ENCODE peak calls at places on chromosomes 1 and 21, in five cellular contexts. S is PC-9, Z is AG10803, A is brain microvascular endothelial cell, B is HCT116. K is an unnamed sample.

GRCh38 chr1:165650981-165651625 is 20.1 kb downstream of the MGST3 start:
- DNase-seq in S (no peak), Z (no peak), A (no peak), B (no peak), K (no peak)

GRCh38 chr1:8423134-8423701 is 105.3 kb downstream of the SLC45A1 start:
- DNase-seq in S (no peak), Z (no peak), A (peak), B (no peak), K (no peak)

GRCh38 chr1:204225841-204226745 is 12.3 kb upstream of the GOLT1A start:
- DNase-seq in S (peak), Z (peak), A (no peak), B (no peak), K (no peak)

GRCh38 chr21:45041351-45041805 is 33.0 kb upstream of the ADARB1 start:
- DNase-seq in S (no peak), Z (peak), A (peak), B (no peak), K (peak)

GRCh38 chr1:154349121-154349520 is 23.8 kb downstream of the ATP8B2 start:
- DNase-seq in S (no peak), Z (no peak), A (no peak), B (no peak), K (no peak)

GRCh38 chr21:42317341-42317741 is 2.1 kb upstream of the TFF3 start:
- DNase-seq in S (no peak), Z (no peak), A (no peak), B (no peak), K (no peak)

GRCh38 chr1:28740118-28740517 is 3.4 kb downstream of the YTHDF2 start:
- DNase-seq in S (no peak), Z (no peak), A (no peak), B (no peak), K (no peak)

GRCh38 chr1:220924331-220924730 is 45.1 kb downstream of the HLX start:
- DNase-seq in S (no peak), Z (no peak), A (no peak), B (no peak), K (no peak)

GRCh38 chr21:43865471-43866181 is 603 bp downstream of the AGPAT3 start:
- DNase-seq in S (no peak), Z (peak), A (no peak), B (no peak), K (peak)

GRCh38 chr1:236156512-236157208 is 14.3 kb downstream of the GPR137B start:
- DNase-seq in S (no peak), Z (no peak), A (no peak), B (no peak), K (no peak)

GRCh38 chr1:156232222-156232621 is 9.8 kb upstream of the BGLAP start:
- DNase-seq in S (no peak), Z (no peak), A (no peak), B (no peak), K (no peak)

GRCh38 chr21:46099476-46099875 is 1.6 kb downstream of the COL6A2 start:
- DNase-seq in S (no peak), Z (peak), A (no peak), B (no peak), K (no peak)

GRCh38 chr1:66540434-66541032 is 6.6 kb downstream of the SGIP1 start:
- DNase-seq in S (peak), Z (peak), A (peak), B (no peak), K (no peak)

GRCh38 chr1:59505596-59506028 is 208.7 kb downstream of the FGGY start:
- DNase-seq in S (no peak), Z (peak), A (no peak), B (no peak), K (no peak)

GRCh38 chr1:18749569-18749968 is 109.9 kb downstream of the TAS1R2 start:
- DNase-seq in S (no peak), Z (no peak), A (no peak), B (no peak), K (no peak)

GRCh38 chr1:21855257-21856096 is 43.4 kb downstream of the LDLRAD2 start:
- DNase-seq in S (no peak), Z (no peak), A (no peak), B (no peak), K (no peak)

GRCh38 chr1:907611-908451 is 15.9 kb upstream of the SAMD11 start:
- DNase-seq in S (no peak), Z (no peak), A (no peak), B (no peak), K (peak)

GRCh38 chr1:3672971-3673361 is 20.6 kb downstream of the TP73 start:
- DNase-seq in S (peak), Z (no peak), A (no peak), B (no peak), K (no peak)

GRCh38 chr1:59105548-59106507 is 191.1 kb upstream of the FGGY start:
- DNase-seq in S (no peak), Z (no peak), A (no peak), B (no peak), K (no peak)

GRCh38 chr1:198373376-198373775 is 167.1 kb downstream of the ATP6V1G3 start:
- DNase-seq in S (no peak), Z (peak), A (peak), B (no peak), K (no peak)

GRCh38 chr21:19767546-19767945 is 1230.7 kb upstream of the NCAM2 start:
- DNase-seq in S (no peak), Z (no peak), A (no peak), B (no peak), K (no peak)

DNA sequence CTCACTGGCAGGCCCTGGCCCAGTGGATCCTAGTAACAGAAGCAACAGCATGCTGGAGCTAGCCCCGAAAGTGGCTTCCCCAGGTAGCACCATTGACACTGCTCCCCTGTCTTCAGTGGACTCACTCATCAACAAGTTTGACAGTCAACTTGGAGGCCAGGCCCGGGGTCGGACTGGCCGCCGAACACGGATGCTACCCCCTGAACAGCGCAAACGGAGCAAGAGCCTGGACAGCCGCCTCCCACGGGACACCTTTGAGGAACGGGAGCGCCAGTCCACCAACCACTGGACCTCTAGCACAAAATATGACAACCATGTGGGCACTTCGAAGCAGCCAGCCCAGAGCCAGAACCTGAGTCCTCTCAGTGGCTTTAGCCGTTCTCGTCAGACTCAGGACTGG is 7.7 kb downstream of the CGN start:
- DNase-seq in S (no peak), Z (no peak), A (no peak), B (no peak), K (no peak)
- TF ChIP-seq CTCF in S (no peak), Z (no peak), A (no peak), B (no peak), K (no peak)

DNA sequence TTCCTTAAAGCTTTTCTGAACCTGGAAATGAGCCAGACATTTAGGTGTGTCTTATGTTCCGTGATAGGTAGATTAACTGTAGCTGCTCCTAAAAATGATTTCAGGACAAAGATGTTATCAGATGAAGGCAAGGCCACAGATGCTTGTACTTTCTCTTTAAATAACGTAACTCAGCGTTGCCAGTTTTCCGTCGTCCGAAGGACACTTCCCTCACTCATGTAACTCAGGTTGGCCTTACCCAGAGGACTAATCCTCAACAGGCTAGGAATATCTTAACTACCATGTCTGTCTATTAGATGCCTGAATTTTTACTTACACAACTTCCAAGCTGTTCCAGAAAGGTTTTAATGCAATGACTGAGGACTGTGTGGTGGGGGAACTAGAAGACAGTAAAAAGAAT is 35.4 kb upstream of the FAM89A start:
- DNase-seq in S (no peak), Z (no peak), A (no peak), B (no peak), K (no peak)
- TF ChIP-seq CTCF in S (no peak), Z (no peak), A (no peak), B (no peak), K (no peak)

GRCh38 chr1:73452522-73452921 is 745.5 kb downstream of the LRRIQ3 start:
- DNase-seq in S (no peak), Z (no peak), A (no peak), B (no peak), K (no peak)
- TF ChIP-seq CTCF in S (peak), Z (no peak), A (no peak), B (no peak), K (no peak)

GRCh38 chr1:117967472-117967871 is 37.9 kb downstream of the WDR3 start:
- DNase-seq in S (no peak), Z (peak), A (peak), B (no peak), K (peak)
- TF ChIP-seq CTCF in S (peak), Z (peak), A (peak), B (no peak), K (peak)

DNA sequence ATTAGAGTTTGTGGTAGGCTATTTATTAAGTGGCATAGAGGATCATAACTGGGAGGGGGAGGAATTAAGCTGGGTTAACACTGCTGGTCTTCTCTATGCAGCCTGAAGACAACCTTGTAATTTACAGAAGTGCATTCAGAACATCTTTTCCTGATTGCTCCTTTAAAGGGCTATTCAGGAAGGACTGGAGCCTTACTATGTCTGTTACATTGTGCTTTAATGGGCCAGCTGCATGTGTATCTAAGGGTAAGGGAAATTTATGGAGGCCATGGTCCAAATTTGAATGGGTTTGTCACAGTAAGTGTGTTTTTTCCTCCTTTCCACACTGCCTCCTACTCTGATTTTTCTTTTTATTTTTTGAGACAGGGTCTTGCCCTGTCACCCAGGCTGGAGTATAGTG is 19.6 kb downstream of the C1orf21 start:
- DNase-seq in S (no peak), Z (no peak), A (no peak), B (no peak), K (no peak)
- TF ChIP-seq CTCF in S (no peak), Z (no peak), A (no peak), B (no peak), K (no peak)

GRCh38 chr1:12809933-12810332 is 18.7 kb downstream of the PRAMEF1 start:
- DNase-seq in S (no peak), Z (no peak), A (no peak), B (no peak), K (no peak)
- TF ChIP-seq CTCF in S (no peak), Z (no peak), A (no peak), B (no peak), K (no peak)

GRCh38 chr1:55575571-55576279 is 360.6 kb upstream of the USP24 start:
- DNase-seq in S (no peak), Z (peak), A (no peak), B (no peak), K (peak)

GRCh38 chr1:55568732-55569131 is 353.6 kb upstream of the USP24 start:
- DNase-seq in S (no peak), Z (no peak), A (no peak), B (no peak), K (no peak)

GRCh38 chr1:55572878-55573734 is 357.9 kb upstream of the USP24 start:
- DNase-seq in S (peak), Z (peak), A (peak), B (peak), K (peak)

GRCh38 chr1:55571767-55572166 is 356.6 kb upstream of the USP24 start:
- DNase-seq in S (no peak), Z (no peak), A (no peak), B (no peak), K (no peak)
- TF ChIP-seq CTCF in S (no peak), Z (no peak), A (no peak), B (no peak), K (no peak)

GRCh38 chr1:234607091-234608025 is 2.6 kb downstream of the IRF2BP2 start:
- DNase-seq in S (peak), Z (peak), A (no peak), B (no peak), K (no peak)
- TF ChIP-seq CTCF in S (peak), Z (peak), A (peak), B (no peak), K (no peak)

GRCh38 chr1:13930151-13930550 is 230.2 kb downstream of the PRDM2 start:
- DNase-seq in S (no peak), Z (no peak), A (no peak), B (peak), K (no peak)
- TF ChIP-seq CTCF in S (no peak), Z (no peak), A (no peak), B (peak), K (no peak)

DNA sequence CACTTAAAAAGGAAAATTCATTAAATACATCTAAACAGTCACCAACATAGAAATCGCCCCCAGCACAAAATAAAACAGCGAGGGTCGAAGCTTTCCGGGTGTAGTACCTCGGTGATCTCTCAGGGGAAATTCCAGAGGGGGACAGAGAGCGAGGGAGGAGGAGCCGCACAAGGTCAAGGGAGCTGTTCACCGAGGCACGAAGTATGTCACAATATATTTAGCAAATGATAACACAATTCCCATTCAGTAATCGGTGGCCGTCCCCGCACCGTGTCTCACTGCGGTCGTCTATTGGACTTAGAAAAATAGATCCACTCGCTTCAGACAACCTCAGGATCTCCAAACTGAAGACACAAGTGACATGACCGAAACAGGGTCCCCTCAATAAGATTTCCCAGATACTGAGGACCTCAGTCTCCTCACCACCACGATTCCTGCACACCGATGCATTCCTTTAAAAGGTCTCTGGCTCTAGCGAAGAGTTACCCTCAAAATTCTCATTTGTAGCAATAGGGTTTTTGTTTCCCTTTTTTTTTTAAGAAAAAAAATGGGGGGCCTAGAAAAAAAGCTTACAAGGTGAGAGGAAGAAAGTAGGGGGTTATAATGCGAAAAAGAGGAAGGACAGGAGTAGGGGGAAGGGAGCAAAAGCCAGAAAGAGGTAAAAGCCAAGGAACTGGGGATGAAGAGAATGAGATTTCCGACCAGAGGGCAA is 1.1 kb downstream of the LPGAT1 start:
- DNase-seq in S (no peak), Z (peak), A (no peak), B (no peak), K (no peak)
- TF ChIP-seq CTCF in S (no peak), Z (peak), A (peak), B (no peak), K (no peak)